ENCODE peak calls at places on chromosomes 1 and 21, in six cellular contexts. N is astrocyte of the spinal cord, W is gastrocnemius medialis, C is PC-3, F is adrenal gland, T is fibroblast of pulmonary artery. H is an unnamed sample.

GRCh38 chr21:45364464-45365185 is 40.3 kb upstream of the COL18A1 start:
- DNase-seq in N (no peak), W (no peak), C (no peak), F (no peak), T (peak), H (no peak)

GRCh38 chr1:218498061-218498938 is 153.2 kb downstream of the TGFB2 start:
- DNase-seq in N (peak), W (no peak), C (peak), F (no peak), T (peak), H (no peak)

GRCh38 chr1:6486433-6487011 is 4.9 kb downstream of the PLEKHG5 start:
- DNase-seq in N (peak), W (peak), C (peak), F (peak), T (peak), H (peak)

GRCh38 chr1:244450597-244451538 is 841 bp downstream of the ADSS2 start:
- DNase-seq in N (peak), W (peak), C (peak), F (peak), T (peak), H (no peak)

GRCh38 chr1:109975718-109976117 is 8.8 kb upstream of the AHCYL1 start:
- DNase-seq in N (peak), W (no peak), C (peak), F (no peak), T (peak), H (no peak)

GRCh38 chr1:192522673-192523072 is 52.9 kb upstream of the RGS1 start:
- DNase-seq in N (no peak), W (no peak), C (no peak), F (no peak), T (no peak), H (no peak)

GRCh38 chr1:143643148-143643885 is 328.5 kb downstream of the FAM72C start:
- DNase-seq in N (no peak), W (no peak), C (no peak), F (no peak), T (no peak), H (no peak)

GRCh38 chr1:108605633-108606032 is 45.7 kb downstream of the EEIG2 start:
- DNase-seq in N (no peak), W (no peak), C (peak), F (no peak), T (no peak), H (no peak)

GRCh38 chr1:17792421-17792820 is 37.3 kb downstream of the ACTL8 start:
- DNase-seq in N (no peak), W (no peak), C (no peak), F (no peak), T (no peak), H (no peak)

GRCh38 chr1:21573971-21574458 is 64.8 kb downstream of the ALPL start:
- DNase-seq in N (peak), W (peak), C (peak), F (peak), T (peak), H (no peak)

GRCh38 chr1:222064388-222065201 is 322.7 kb upstream of the DUSP10 start:
- DNase-seq in N (peak), W (no peak), C (peak), F (no peak), T (peak), H (no peak)

GRCh38 chr1:27539901-27540861 is 50.2 kb upstream of the WASF2 start:
- DNase-seq in N (peak), W (peak), C (peak), F (peak), T (peak), H (no peak)

GRCh38 chr1:209755926-209756607 is at the start of gene TRAF3IP3:
- DNase-seq in N (no peak), W (peak), C (no peak), F (peak), T (no peak), H (peak)

GRCh38 chr1:147808025-147808424 is 47.6 kb upstream of the GJA5 start:
- DNase-seq in N (no peak), W (no peak), C (peak), F (peak), T (peak), H (no peak)

GRCh38 chr1:161069731-161070270 is at the start of gene ARHGAP30:
- DNase-seq in N (no peak), W (peak), C (no peak), F (peak), T (no peak), H (no peak)

GRCh38 chr1:27684176-27684575 is 12.2 kb upstream of the IFI6 start:
- DNase-seq in N (no peak), W (no peak), C (no peak), F (no peak), T (no peak), H (no peak)

GRCh38 chr1:179251675-179252074 is 22.2 kb upstream of the ABL2 start:
- DNase-seq in N (peak), W (no peak), C (peak), F (no peak), T (peak), H (no peak)

GRCh38 chr1:227939791-227940771 is 7.7 kb downstream of the WNT9A start:
- DNase-seq in N (no peak), W (peak), C (no peak), F (no peak), T (no peak), H (peak)

GRCh38 chr1:151853411-151853930 is at the start of gene THEM5:
- DNase-seq in N (no peak), W (no peak), C (no peak), F (peak), T (no peak), H (no peak)

GRCh38 chr1:22364326-22364650 is 87.4 kb upstream of the ZBTB40 start:
- DNase-seq in N (no peak), W (no peak), C (no peak), F (no peak), T (no peak), H (no peak)

GRCh38 chr1:82491301-82491986 is 690.7 kb downstream of the ADGRL2 start:
- DNase-seq in N (no peak), W (no peak), C (no peak), F (no peak), T (no peak), H (no peak)

GRCh38 chr1:206672011-206672688 is 12.6 kb upstream of the MAPKAPK2 start:
- DNase-seq in N (no peak), W (no peak), C (no peak), F (no peak), T (no peak), H (no peak)

GRCh38 chr1:212302745-212303383 is 17.7 kb downstream of the PPP2R5A start:
- DNase-seq in N (peak), W (no peak), C (no peak), F (no peak), T (peak), H (no peak)

GRCh38 chr1:236603896-236604217 is 459 bp downstream of the HEATR1 start:
- DNase-seq in N (peak), W (no peak), C (peak), F (peak), T (peak), H (no peak)

DNA sequence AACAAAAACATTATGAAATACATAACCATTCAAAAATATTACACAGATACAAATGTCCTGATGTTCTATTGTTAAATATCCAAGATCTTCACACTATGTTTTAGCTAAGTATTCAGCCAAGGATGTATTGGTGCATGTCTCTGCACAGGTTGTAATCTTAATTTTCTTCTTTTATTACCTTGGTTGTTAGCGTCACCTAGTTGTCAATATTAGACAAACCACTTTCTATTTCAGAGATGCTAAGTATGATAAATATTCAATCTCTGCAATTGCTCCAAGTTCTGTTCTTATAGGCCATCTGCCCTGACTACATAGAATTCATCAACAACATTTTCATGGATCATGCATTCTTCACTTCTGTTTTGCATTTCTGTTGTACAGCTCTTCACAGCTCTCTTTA is 380.0 kb downstream of the NUF2 start:
- DNase-seq in N (no peak), W (no peak), C (peak), F (no peak), T (no peak), H (no peak)
- TF ChIP-seq CTCF in N (no peak), W (no peak), C (peak), F (no peak), T (no peak), H (no peak)

GRCh38 chr21:46376856-46377453 is 53.0 kb downstream of the PCNT start:
- DNase-seq in N (no peak), W (no peak), C (no peak), F (peak), T (no peak), H (no peak)

GRCh38 chr21:46377789-46378188 is 53.8 kb downstream of the PCNT start:
- DNase-seq in N (no peak), W (peak), C (no peak), F (no peak), T (no peak), H (no peak)

GRCh38 chr21:46381521-46381920 is 57.6 kb downstream of the PCNT start:
- DNase-seq in N (no peak), W (no peak), C (no peak), F (no peak), T (no peak), H (no peak)

GRCh38 chr21:46379691-46380090 is 55.7 kb downstream of the PCNT start:
- DNase-seq in N (no peak), W (peak), C (no peak), F (no peak), T (no peak), H (no peak)

GRCh38 chr21:46379105-46379504 is 55.1 kb downstream of the PCNT start:
- DNase-seq in N (no peak), W (no peak), C (no peak), F (no peak), T (no peak), H (no peak)
- H3K4me3 ChIP-seq in N (no peak), W (no peak), C (no peak), F (no peak), T (no peak), H (no peak)

GRCh38 chr1:182669266-182669665 is 15.1 kb downstream of the RGS8 start:
- DNase-seq in N (no peak), W (no peak), C (no peak), F (no peak), T (no peak), H (no peak)
- TF ChIP-seq CTCF in N (no peak), W (no peak), C (no peak), F (no peak), T (no peak), H (no peak)

GRCh38 chr21:14072761-14073535 is 137.8 kb downstream of the LIPI start:
- DNase-seq in N (no peak), W (no peak), C (no peak), F (no peak), T (no peak), H (no peak)

GRCh38 chr21:14070049-14070893 is 140.5 kb downstream of the LIPI start:
- DNase-seq in N (no peak), W (no peak), C (no peak), F (no peak), T (no peak), H (no peak)

GRCh38 chr21:14073615-14074014 is 137.1 kb downstream of the LIPI start:
- DNase-seq in N (no peak), W (no peak), C (no peak), F (no peak), T (no peak), H (no peak)

GRCh38 chr21:14070968-14071367 is 139.8 kb downstream of the LIPI start:
- DNase-seq in N (no peak), W (no peak), C (no peak), F (no peak), T (no peak), H (no peak)

GRCh38 chr21:14071902-14072734 is 138.6 kb downstream of the LIPI start:
- DNase-seq in N (no peak), W (no peak), C (no peak), F (no peak), T (no peak), H (peak)
- H3K4me3 ChIP-seq in N (no peak), W (no peak), C (no peak), F (no peak), T (no peak), H (no peak)

DNA sequence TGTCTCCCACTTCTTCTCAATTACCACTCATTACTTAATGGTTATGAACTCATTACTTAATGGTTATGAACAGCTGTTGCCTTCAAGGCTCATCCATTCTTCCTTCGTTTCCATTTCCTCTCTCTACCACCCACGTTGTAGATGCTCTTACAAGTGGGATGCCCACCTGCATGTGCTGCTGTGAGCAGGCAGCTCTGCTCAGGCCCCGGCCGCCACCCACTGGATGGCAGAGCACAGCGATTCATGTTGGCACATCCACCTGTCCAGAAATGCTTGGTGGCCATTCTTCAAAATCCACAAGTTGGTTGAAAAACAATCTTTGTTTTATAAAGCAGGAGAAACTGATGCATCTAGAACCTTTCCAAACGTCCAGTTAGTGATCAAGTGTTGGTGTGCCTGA is 14.5 kb downstream of the ATP1A1 start:
- DNase-seq in N (no peak), W (no peak), C (no peak), F (no peak), T (no peak), H (no peak)
- TF ChIP-seq CTCF in N (no peak), W (no peak), C (no peak), F (no peak), T (no peak), H (no peak)

GRCh38 chr1:214882621-214883020 is 199.9 kb upstream of the KCNK2 start:
- DNase-seq in N (no peak), W (no peak), C (no peak), F (no peak), T (no peak), H (no peak)

DNA sequence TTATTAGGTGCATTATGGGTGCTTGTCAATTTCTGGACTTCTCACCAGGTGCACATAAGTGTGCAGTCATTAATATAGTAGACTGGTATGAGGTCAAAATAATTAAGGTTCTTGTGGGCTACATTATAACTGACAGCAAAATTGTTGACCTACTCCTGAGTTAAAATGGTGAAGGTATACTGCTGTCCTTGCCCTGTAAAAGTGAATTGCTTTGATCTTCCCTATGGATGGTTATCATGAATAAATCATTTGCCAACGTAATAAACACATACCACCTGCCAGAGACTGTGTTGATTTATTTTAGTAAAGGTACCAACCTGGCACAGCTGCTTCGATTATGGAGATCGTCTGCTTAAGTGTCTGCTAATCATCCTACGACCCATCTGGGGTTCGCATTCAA is 201.6 kb upstream of the KCNK2 start:
- DNase-seq in N (no peak), W (no peak), C (no peak), F (no peak), T (no peak), H (no peak)
- H3K4me3 ChIP-seq in N (no peak), W (no peak), C (no peak), F (no peak), T (no peak), H (no peak)

DNA sequence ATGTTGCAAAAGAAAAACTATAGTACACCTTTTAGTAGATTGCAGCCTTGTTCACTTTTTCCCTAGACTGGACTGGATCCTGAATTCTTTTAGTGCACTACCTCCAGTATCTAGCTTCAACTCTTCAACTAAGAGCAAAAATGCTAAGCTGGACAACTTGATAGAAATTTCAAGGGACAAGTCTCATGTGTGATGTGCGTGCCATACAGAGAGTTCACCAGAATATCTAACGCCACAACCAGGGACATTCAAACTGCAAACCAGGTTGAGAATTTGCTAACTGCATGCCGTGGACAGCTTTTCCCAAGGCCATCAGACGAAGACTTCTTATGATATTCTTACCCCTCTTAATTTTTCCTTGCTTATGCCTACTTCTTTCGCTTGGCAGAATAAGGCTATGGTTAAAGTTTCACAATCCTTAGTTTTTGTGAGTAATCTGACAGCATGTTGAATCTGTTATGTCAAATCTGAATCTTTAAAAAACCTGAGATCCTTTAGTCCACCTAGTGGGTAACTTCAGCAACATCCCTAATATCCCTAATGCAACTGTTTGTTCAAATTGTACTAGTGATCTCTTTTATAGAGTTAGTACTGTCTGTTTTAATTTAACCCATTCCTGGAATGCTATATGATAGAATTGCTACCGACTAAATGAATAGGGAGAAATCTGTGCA is 66.4 kb downstream of the DDAH1 start:
- DNase-seq in N (peak), W (no peak), C (peak), F (no peak), T (peak), H (no peak)
- TF ChIP-seq CTCF in N (peak), W (peak), C (peak), F (peak), T (peak), H (no peak)

H was measured in dorsolateral prefrontal cortex.